ENCODE peak calls at places on chromosomes 3 and 15, in ten cellular contexts. Z is mucosa of descending colon; K is thoracic aorta; H is A549; C is heart right ventricle; B is natural killer cell; O is B cell; M is heart left ventricle; U is body of pancreas; V is CD4-positive, alpha-beta T cell. T is an unnamed sample.

GRCh38 chr15:71962537-71962936 is 152.2 kb downstream of the NR2E3 start:
- ATAC-seq in Z (no peak), K (no peak), H (no peak), C (no peak), B (no peak), O (no peak), M (peak), U (no peak), V (no peak), T (no peak)

GRCh38 chr3:159416854-159417253 is 571.8 kb upstream of the IL12A start:
- ATAC-seq in Z (no peak), K (no peak), H (no peak), C (peak), B (no peak), O (no peak), M (peak), U (no peak), V (no peak), T (no peak)

GRCh38 chr3:32175607-32176197 is 62.8 kb upstream of the CMTM8 start:
- ATAC-seq in Z (peak), K (no peak), H (peak), C (no peak), B (peak), O (no peak), M (no peak), U (no peak), V (peak), T (no peak)

GRCh38 chr3:52039846-52040245 is 16.5 kb downstream of the DUSP7 start:
- ATAC-seq in Z (peak), K (peak), H (no peak), C (peak), B (no peak), O (no peak), M (peak), U (peak), V (no peak), T (peak)

GRCh38 chr3:18987862-18988447 is 160.4 kb upstream of the KCNH8 start:
- ATAC-seq in Z (no peak), K (no peak), H (no peak), C (no peak), B (no peak), O (no peak), M (no peak), U (no peak), V (no peak), T (no peak)

GRCh38 chr3:124576565-124577493 is 153.4 kb upstream of the UMPS start:
- ATAC-seq in Z (no peak), K (no peak), H (peak), C (peak), B (no peak), O (no peak), M (peak), U (no peak), V (no peak), T (peak)

GRCh38 chr15:34239151-34239761 is 14.4 kb downstream of the EMC4 start:
- ATAC-seq in Z (no peak), K (peak), H (peak), C (no peak), B (no peak), O (no peak), M (no peak), U (no peak), V (no peak), T (no peak)

GRCh38 chr15:62889734-62890505 is 152.6 kb upstream of the TPM1 start:
- ATAC-seq in Z (peak), K (no peak), H (no peak), C (no peak), B (no peak), O (no peak), M (peak), U (peak), V (no peak), T (peak)

GRCh38 chr3:188472331-188472730 is 318.4 kb downstream of the LPP start:
- ATAC-seq in Z (no peak), K (peak), H (no peak), C (no peak), B (no peak), O (no peak), M (no peak), U (no peak), V (no peak), T (no peak)

GRCh38 chr3:153484842-153485241 is 322.8 kb downstream of the RAP2B start:
- ATAC-seq in Z (no peak), K (no peak), H (no peak), C (no peak), B (no peak), O (no peak), M (no peak), U (no peak), V (no peak), T (no peak)

DNA sequence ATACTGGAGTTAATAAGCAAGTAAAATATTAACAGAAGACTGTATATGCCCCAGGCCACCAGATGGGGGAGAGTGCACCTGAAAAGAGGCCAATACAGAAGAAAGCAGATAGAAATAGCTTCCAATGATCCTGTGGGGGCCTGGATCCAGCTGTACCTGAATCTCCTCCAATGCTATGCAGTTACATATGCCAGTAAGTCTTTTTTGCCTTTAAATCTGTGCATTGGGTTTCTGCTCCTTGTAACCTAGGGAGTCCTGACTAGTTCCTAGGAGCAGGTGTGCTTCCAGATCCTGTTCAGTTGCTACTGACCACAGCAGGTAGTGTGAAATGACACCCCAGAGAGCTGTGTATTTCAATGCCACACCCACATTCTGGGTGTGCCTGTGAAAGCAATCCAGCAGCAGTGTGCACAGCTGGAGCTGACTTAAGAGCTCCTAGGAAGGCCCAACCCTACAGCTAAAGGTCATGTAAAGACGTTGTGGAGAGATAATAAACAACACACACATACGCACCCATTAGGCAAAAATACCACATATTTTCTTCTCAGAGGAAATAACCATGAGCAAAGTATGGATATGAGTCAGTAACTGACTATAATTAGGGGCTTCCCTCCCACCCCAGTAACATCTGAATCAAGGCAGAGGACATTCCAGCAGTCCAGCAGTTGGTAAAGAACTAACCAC is 62.2 kb upstream of the AKAP13 start:
- ATAC-seq in Z (peak), K (no peak), H (peak), C (no peak), B (no peak), O (peak), M (peak), U (no peak), V (peak), T (no peak)
- TF ChIP-seq CTCF in Z (no peak), K (no peak), H (no peak), C (peak), B (no peak), O (peak), M (no peak), U (no peak), V (no peak), T (no peak)

DNA sequence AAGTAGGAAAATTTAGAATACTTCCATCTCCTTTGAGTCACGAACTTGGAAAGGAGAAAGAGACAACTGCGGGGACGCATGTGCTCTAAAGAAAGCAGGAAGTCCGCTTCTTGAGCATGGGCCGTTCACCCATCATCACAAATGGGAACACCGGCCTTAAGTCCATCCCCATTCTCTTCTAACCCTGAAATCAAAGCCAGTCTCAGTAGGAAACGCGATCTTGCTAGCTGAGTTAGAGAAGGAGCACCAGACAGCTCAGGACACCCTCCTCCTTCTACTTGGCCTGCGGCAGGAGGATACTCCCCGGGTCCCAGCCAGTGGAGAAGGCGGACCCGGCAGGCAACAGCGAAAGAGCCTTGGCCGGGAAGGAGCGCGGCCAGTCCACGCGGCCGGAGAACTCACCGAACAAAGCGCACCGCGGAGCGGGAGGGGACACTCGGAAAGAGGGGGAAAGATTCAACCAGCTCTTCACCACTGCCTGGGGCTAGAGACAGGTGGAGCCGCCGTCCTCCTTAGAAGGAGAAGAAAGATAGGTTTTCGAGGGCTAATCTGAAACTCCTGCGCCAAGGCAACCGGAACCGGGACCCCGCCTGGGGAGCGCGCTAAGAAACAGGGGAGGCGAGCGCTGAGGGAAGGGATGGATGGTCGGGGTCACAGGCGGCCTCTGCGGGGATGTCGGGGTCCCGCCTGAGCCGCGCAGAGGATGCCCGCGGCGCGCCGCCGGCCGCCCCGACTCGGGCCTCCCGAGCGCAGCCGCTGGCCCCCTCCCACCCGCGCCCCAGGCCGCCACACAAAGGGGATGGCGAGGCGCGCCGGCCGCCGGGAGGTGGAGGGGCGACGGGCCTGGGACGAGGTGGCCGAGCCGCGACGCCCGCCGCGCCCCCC is 825 bp downstream of the SLC4A7 start:
- ATAC-seq in Z (peak), K (peak), H (peak), C (peak), B (peak), O (peak), M (peak), U (peak), V (no peak), T (peak)
- TF ChIP-seq CTCF in Z (no peak), K (no peak), H (no peak), C (no peak), B (no peak), O (no peak), M (no peak), U (no peak), V (no peak), T (no peak)

GRCh38 chr15:87896926-87897325 is 359.6 kb downstream of the NTRK3 start:
- ATAC-seq in Z (no peak), K (no peak), H (no peak), C (no peak), B (no peak), O (no peak), M (no peak), U (no peak), V (no peak), T (no peak)
- TF ChIP-seq CTCF in Z (no peak), K (no peak), H (no peak), C (no peak), B (no peak), O (no peak), M (no peak), U (no peak), V (no peak), T (no peak)

GRCh38 chr15:92631721-92632120 is 23.9 kb downstream of the FAM174B start:
- ATAC-seq in Z (no peak), K (no peak), H (peak), C (no peak), B (no peak), O (no peak), M (no peak), U (no peak), V (no peak), T (no peak)
- TF ChIP-seq CTCF in Z (no peak), K (no peak), H (no peak), C (no peak), B (no peak), O (no peak), M (no peak), U (no peak), V (no peak), T (no peak)

GRCh38 chr15:32041294-32041693 is 11.0 kb downstream of the CHRNA7 start:
- ATAC-seq in Z (no peak), K (no peak), H (no peak), C (no peak), B (no peak), O (no peak), M (no peak), U (peak), V (no peak), T (no peak)

GRCh38 chr15:32036972-32037371 is 6.7 kb downstream of the CHRNA7 start:
- ATAC-seq in Z (no peak), K (no peak), H (no peak), C (no peak), B (no peak), O (no peak), M (no peak), U (no peak), V (no peak), T (no peak)

DNA sequence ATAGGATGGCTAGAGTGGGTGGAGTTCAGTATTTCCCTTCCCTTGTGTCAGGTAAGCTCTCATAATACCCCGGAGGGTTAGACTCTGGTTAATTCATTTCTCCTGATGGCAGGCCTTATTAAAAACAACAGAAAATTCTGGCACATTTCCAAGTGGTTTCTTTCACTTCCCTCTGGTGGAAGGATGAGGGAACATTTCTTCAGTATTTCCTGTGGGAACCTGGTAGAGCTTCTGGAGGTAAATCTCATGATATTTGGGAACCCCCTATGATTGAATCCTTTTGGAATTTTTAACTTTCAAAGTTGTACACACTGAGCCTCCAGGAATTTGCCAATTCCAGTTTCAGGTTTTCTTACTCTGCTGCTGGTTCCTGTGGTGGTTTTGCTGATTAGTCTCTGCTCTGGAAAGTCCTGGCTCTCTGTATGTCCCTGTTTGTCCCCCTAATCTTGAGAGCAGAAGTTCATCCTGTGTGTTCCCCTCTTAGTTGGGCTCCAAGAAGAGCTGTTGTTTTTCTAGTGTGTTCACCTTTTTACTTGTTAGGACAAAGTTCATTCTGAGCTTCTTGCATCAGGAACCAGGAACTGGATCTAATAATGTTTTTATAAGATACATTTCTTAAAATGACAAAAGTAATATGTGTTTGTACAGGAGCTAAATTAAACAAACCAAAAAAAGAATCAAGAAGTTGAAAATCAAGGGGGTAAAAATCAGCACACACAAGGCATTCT is 12.1 kb downstream of the CHRNA7 start:
- ATAC-seq in Z (peak), K (no peak), H (no peak), C (no peak), B (no peak), O (no peak), M (no peak), U (peak), V (no peak), T (no peak)
- TF ChIP-seq CTCF in Z (no peak), K (no peak), H (no peak), C (no peak), B (no peak), O (no peak), M (no peak), U (peak), V (no peak), T (no peak)

GRCh38 chr3:63931290-63931689 is 19.1 kb upstream of the SCAANT1 start:
- ATAC-seq in Z (no peak), K (no peak), H (peak), C (no peak), B (no peak), O (no peak), M (no peak), U (no peak), V (no peak), T (no peak)
- TF ChIP-seq CTCF in Z (no peak), K (no peak), H (no peak), C (no peak), B (no peak), O (no peak), M (no peak), U (no peak), V (no peak), T (no peak)

GRCh38 chr3:106435899-106436453 is 567.2 kb upstream of the CBLB start:
- ATAC-seq in Z (no peak), K (no peak), H (no peak), C (no peak), B (no peak), O (no peak), M (no peak), U (no peak), V (no peak), T (no peak)
- TF ChIP-seq CTCF in Z (no peak), K (no peak), H (no peak), C (no peak), B (peak), O (peak), M (no peak), U (no peak), V (peak), T (no peak)

GRCh38 chr3:191119415-191120295 is 79.4 kb upstream of the OSTN start:
- ATAC-seq in Z (no peak), K (no peak), H (no peak), C (no peak), B (no peak), O (no peak), M (no peak), U (no peak), V (no peak), T (no peak)
- TF ChIP-seq CTCF in Z (no peak), K (no peak), H (no peak), C (no peak), B (no peak), O (no peak), M (no peak), U (no peak), V (no peak), T (no peak)

GRCh38 chr15:52678468-52679231 is 538 bp downstream of the ATOSA start:
- ATAC-seq in Z (peak), K (peak), H (peak), C (peak), B (peak), O (peak), M (peak), U (peak), V (peak), T (peak)
- TF ChIP-seq CTCF in Z (no peak), K (no peak), H (no peak), C (no peak), B (no peak), O (peak), M (no peak), U (no peak), V (no peak), T (no peak)

T was measured in gastroesophageal sphincter.